ENCODE peak calls at places on chromosome 13, in nine cellular contexts. One of them, this sample, is unnamed.

GRCh38 chr13:26458196-26458734 is 99.2 kb upstream of the WASF3 start:
- DNase-seq in gastrocnemius medialis: no peak
- DNase-seq in Peyer's patch: no peak
- DNase-seq in tibial nerve: no peak
- DNase-seq in uterus: no peak
- DNase-seq in heart left ventricle: no peak
- DNase-seq in lower leg skin: no peak
- DNase-seq in suprapubic skin: no peak
- DNase-seq in body of pancreas: no peak
- DNase-seq in this sample: no peak

GRCh38 chr13:113855012-113855921 is 8.6 kb downstream of the GAS6 start:
- DNase-seq in gastrocnemius medialis: peak
- DNase-seq in Peyer's patch: no peak
- DNase-seq in tibial nerve: no peak
- DNase-seq in uterus: no peak
- DNase-seq in heart left ventricle: peak
- DNase-seq in lower leg skin: peak
- DNase-seq in suprapubic skin: peak
- DNase-seq in body of pancreas: peak
- DNase-seq in this sample: no peak

GRCh38 chr13:50400930-50401553 is 385.8 kb downstream of the KCNRG start:
- DNase-seq in gastrocnemius medialis: no peak
- DNase-seq in Peyer's patch: no peak
- DNase-seq in tibial nerve: no peak
- DNase-seq in uterus: no peak
- DNase-seq in heart left ventricle: no peak
- DNase-seq in lower leg skin: no peak
- DNase-seq in suprapubic skin: no peak
- DNase-seq in body of pancreas: no peak
- DNase-seq in this sample: no peak

GRCh38 chr13:112569771-112570288 is 18.1 kb downstream of the TUBGCP3 start:
- DNase-seq in gastrocnemius medialis: no peak
- DNase-seq in Peyer's patch: no peak
- DNase-seq in tibial nerve: no peak
- DNase-seq in uterus: no peak
- DNase-seq in heart left ventricle: no peak
- DNase-seq in lower leg skin: no peak
- DNase-seq in suprapubic skin: no peak
- DNase-seq in body of pancreas: no peak
- DNase-seq in this sample: no peak

GRCh38 chr13:108830916-108831315 is 201.5 kb downstream of the MYO16 start:
- DNase-seq in gastrocnemius medialis: no peak
- DNase-seq in Peyer's patch: no peak
- DNase-seq in tibial nerve: no peak
- DNase-seq in uterus: no peak
- DNase-seq in heart left ventricle: no peak
- DNase-seq in lower leg skin: no peak
- DNase-seq in suprapubic skin: no peak
- DNase-seq in body of pancreas: no peak
- DNase-seq in this sample: no peak

GRCh38 chr13:27461940-27462584 is 11.7 kb upstream of the MTIF3 start:
- DNase-seq in gastrocnemius medialis: no peak
- DNase-seq in Peyer's patch: no peak
- DNase-seq in tibial nerve: no peak
- DNase-seq in uterus: no peak
- DNase-seq in heart left ventricle: peak
- DNase-seq in lower leg skin: no peak
- DNase-seq in suprapubic skin: no peak
- DNase-seq in body of pancreas: no peak
- DNase-seq in this sample: no peak

GRCh38 chr13:98890920-98891319 is 86.9 kb downstream of the DOCK9 start:
- DNase-seq in gastrocnemius medialis: no peak
- DNase-seq in Peyer's patch: no peak
- DNase-seq in tibial nerve: no peak
- DNase-seq in uterus: no peak
- DNase-seq in heart left ventricle: no peak
- DNase-seq in lower leg skin: no peak
- DNase-seq in suprapubic skin: no peak
- DNase-seq in body of pancreas: no peak
- DNase-seq in this sample: no peak

GRCh38 chr13:30690282-30691188 is 44.8 kb upstream of the ALOX5AP start:
- DNase-seq in gastrocnemius medialis: peak
- DNase-seq in Peyer's patch: peak
- DNase-seq in tibial nerve: peak
- DNase-seq in uterus: peak
- DNase-seq in heart left ventricle: peak
- DNase-seq in lower leg skin: peak
- DNase-seq in suprapubic skin: peak
- DNase-seq in body of pancreas: no peak
- DNase-seq in this sample: peak

GRCh38 chr13:28636078-28636477 is 22.9 kb upstream of the POMP start:
- DNase-seq in gastrocnemius medialis: no peak
- DNase-seq in Peyer's patch: no peak
- DNase-seq in tibial nerve: no peak
- DNase-seq in uterus: no peak
- DNase-seq in heart left ventricle: no peak
- DNase-seq in lower leg skin: no peak
- DNase-seq in suprapubic skin: no peak
- DNase-seq in body of pancreas: no peak
- DNase-seq in this sample: no peak

GRCh38 chr13:36445806-36446423 is 13.6 kb downstream of the CCNA1 start:
- DNase-seq in gastrocnemius medialis: no peak
- DNase-seq in Peyer's patch: no peak
- DNase-seq in tibial nerve: no peak
- DNase-seq in uterus: no peak
- DNase-seq in heart left ventricle: no peak
- DNase-seq in lower leg skin: no peak
- DNase-seq in suprapubic skin: no peak
- DNase-seq in body of pancreas: no peak
- DNase-seq in this sample: no peak

GRCh38 chr13:36445278-36445677 is 13.0 kb downstream of the CCNA1 start:
- DNase-seq in gastrocnemius medialis: no peak
- DNase-seq in Peyer's patch: no peak
- DNase-seq in tibial nerve: no peak
- DNase-seq in uterus: no peak
- DNase-seq in heart left ventricle: no peak
- DNase-seq in lower leg skin: no peak
- DNase-seq in suprapubic skin: no peak
- DNase-seq in body of pancreas: no peak
- DNase-seq in this sample: no peak

GRCh38 chr13:36450534-36450933 is 18.2 kb downstream of the CCNA1 start:
- DNase-seq in gastrocnemius medialis: no peak
- DNase-seq in Peyer's patch: no peak
- DNase-seq in tibial nerve: no peak
- DNase-seq in uterus: no peak
- DNase-seq in heart left ventricle: no peak
- DNase-seq in lower leg skin: no peak
- DNase-seq in suprapubic skin: no peak
- DNase-seq in body of pancreas: no peak
- DNase-seq in this sample: no peak

GRCh38 chr13:36447501-36447900 is 15.2 kb downstream of the CCNA1 start:
- DNase-seq in gastrocnemius medialis: no peak
- DNase-seq in Peyer's patch: no peak
- DNase-seq in tibial nerve: no peak
- DNase-seq in uterus: peak
- DNase-seq in heart left ventricle: no peak
- DNase-seq in lower leg skin: no peak
- DNase-seq in suprapubic skin: no peak
- DNase-seq in body of pancreas: no peak
- DNase-seq in this sample: no peak
- TF ChIP-seq POLR2A in gastrocnemius medialis: no peak
- TF ChIP-seq POLR2A in Peyer's patch: no peak
- TF ChIP-seq POLR2A in tibial nerve: no peak
- TF ChIP-seq POLR2A in uterus: no peak
- TF ChIP-seq POLR2A in heart left ventricle: no peak
- TF ChIP-seq POLR2A in lower leg skin: no peak
- TF ChIP-seq POLR2A in suprapubic skin: no peak
- TF ChIP-seq POLR2A in body of pancreas: no peak
- TF ChIP-seq POLR2A in this sample: no peak

GRCh38 chr13:48783831-48784230 is 130.1 kb downstream of the CYSLTR2 start:
- DNase-seq in gastrocnemius medialis: no peak
- DNase-seq in Peyer's patch: no peak
- DNase-seq in tibial nerve: no peak
- DNase-seq in uterus: no peak
- DNase-seq in heart left ventricle: no peak
- DNase-seq in lower leg skin: no peak
- DNase-seq in suprapubic skin: no peak
- DNase-seq in body of pancreas: no peak
- DNase-seq in this sample: no peak

GRCh38 chr13:48780713-48781341 is 127.1 kb downstream of the CYSLTR2 start:
- DNase-seq in gastrocnemius medialis: no peak
- DNase-seq in Peyer's patch: no peak
- DNase-seq in tibial nerve: no peak
- DNase-seq in uterus: no peak
- DNase-seq in heart left ventricle: no peak
- DNase-seq in lower leg skin: no peak
- DNase-seq in suprapubic skin: no peak
- DNase-seq in body of pancreas: no peak
- DNase-seq in this sample: no peak

GRCh38 chr13:48784906-48785555 is 131.3 kb downstream of the CYSLTR2 start:
- DNase-seq in gastrocnemius medialis: no peak
- DNase-seq in Peyer's patch: no peak
- DNase-seq in tibial nerve: no peak
- DNase-seq in uterus: no peak
- DNase-seq in heart left ventricle: no peak
- DNase-seq in lower leg skin: no peak
- DNase-seq in suprapubic skin: no peak
- DNase-seq in body of pancreas: no peak
- DNase-seq in this sample: no peak

GRCh38 chr13:48782429-48782840 is 128.7 kb downstream of the CYSLTR2 start:
- DNase-seq in gastrocnemius medialis: no peak
- DNase-seq in Peyer's patch: no peak
- DNase-seq in tibial nerve: no peak
- DNase-seq in uterus: no peak
- DNase-seq in heart left ventricle: no peak
- DNase-seq in lower leg skin: no peak
- DNase-seq in suprapubic skin: no peak
- DNase-seq in body of pancreas: no peak
- DNase-seq in this sample: no peak

GRCh38 chr13:48783181-48783630 is 129.5 kb downstream of the CYSLTR2 start:
- DNase-seq in gastrocnemius medialis: peak
- DNase-seq in Peyer's patch: peak
- DNase-seq in tibial nerve: peak
- DNase-seq in uterus: peak
- DNase-seq in heart left ventricle: peak
- DNase-seq in lower leg skin: peak
- DNase-seq in suprapubic skin: peak
- DNase-seq in body of pancreas: peak
- DNase-seq in this sample: peak
- TF ChIP-seq POLR2A in gastrocnemius medialis: no peak
- TF ChIP-seq POLR2A in Peyer's patch: no peak
- TF ChIP-seq POLR2A in tibial nerve: no peak
- TF ChIP-seq POLR2A in uterus: no peak
- TF ChIP-seq POLR2A in heart left ventricle: no peak
- TF ChIP-seq POLR2A in lower leg skin: no peak
- TF ChIP-seq POLR2A in suprapubic skin: no peak
- TF ChIP-seq POLR2A in body of pancreas: no peak
- TF ChIP-seq POLR2A in this sample: no peak

DNA sequence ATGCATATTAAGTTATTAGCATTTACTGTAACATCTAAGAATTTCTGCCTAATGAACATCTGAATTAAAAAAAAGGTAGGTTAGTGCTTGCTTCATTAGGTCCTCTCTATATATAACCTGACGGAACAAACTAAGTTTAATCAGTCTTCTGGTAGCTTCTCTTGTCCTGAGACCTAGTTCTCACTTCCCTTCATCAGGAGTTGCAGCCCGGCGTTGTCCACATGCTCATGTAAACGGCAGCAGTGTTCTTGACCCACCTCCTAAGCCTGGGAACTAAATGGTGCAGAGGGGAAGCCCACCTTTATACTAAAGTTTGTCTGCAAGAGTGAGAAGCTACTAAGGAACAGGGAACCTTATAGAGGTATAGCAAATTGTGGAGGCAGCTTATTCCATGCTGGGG is 31.9 kb upstream of the CPB2 start:
- DNase-seq in gastrocnemius medialis: no peak
- DNase-seq in Peyer's patch: no peak
- DNase-seq in tibial nerve: no peak
- DNase-seq in uterus: no peak
- DNase-seq in heart left ventricle: no peak
- DNase-seq in lower leg skin: no peak
- DNase-seq in suprapubic skin: no peak
- DNase-seq in body of pancreas: no peak
- DNase-seq in this sample: no peak
- TF ChIP-seq POLR2A in gastrocnemius medialis: no peak
- TF ChIP-seq POLR2A in Peyer's patch: no peak
- TF ChIP-seq POLR2A in tibial nerve: no peak
- TF ChIP-seq POLR2A in uterus: no peak
- TF ChIP-seq POLR2A in heart left ventricle: no peak
- TF ChIP-seq POLR2A in lower leg skin: no peak
- TF ChIP-seq POLR2A in suprapubic skin: no peak
- TF ChIP-seq POLR2A in body of pancreas: no peak
- TF ChIP-seq POLR2A in this sample: no peak

DNA sequence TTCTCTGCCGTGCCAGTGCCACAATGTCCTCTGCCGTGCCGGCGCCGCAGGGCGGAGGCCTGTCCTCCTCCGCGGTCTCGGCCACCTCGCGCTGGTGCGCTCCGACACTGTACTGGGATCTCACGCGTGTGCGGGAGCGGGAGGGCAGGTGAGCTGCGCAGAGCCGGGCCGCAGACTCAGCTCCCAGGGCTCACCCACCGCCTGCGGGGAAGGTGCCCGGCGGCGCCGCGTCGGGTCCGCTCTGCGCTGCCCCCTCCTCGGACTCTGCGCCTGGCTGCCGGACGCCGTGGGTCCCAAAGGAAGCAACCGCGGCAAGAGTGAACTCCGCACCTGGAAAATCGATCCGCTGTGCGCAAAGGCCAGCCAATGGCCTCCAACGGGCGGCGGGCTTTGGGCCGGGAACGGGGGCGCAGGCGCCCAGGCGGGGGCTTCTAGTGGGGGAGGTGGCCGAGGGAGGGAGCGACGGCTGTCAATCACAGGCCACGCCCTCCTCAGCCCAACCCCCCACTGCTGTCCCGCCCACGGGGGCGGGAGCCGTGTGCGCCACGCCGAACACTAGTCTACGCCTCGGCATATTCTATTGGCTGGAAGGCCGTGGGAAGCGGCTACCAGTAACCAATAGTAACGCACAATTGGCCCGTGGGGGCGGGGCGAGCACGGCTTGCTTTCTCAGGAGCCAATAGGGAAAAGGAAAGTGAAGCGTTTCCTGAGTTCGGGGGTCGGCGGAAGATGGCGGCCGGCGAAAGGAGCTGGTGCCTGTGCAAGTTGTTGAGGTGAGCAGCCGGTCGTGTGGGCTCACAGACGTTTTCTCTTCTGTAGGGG is at the start of gene ALG11:
- DNase-seq in gastrocnemius medialis: peak
- DNase-seq in Peyer's patch: peak
- DNase-seq in tibial nerve: peak
- DNase-seq in uterus: peak
- DNase-seq in heart left ventricle: peak
- DNase-seq in lower leg skin: peak
- DNase-seq in suprapubic skin: peak
- DNase-seq in body of pancreas: peak
- DNase-seq in this sample: peak
- TF ChIP-seq POLR2A in gastrocnemius medialis: peak
- TF ChIP-seq POLR2A in Peyer's patch: peak
- TF ChIP-seq POLR2A in tibial nerve: peak
- TF ChIP-seq POLR2A in uterus: no peak
- TF ChIP-seq POLR2A in heart left ventricle: peak
- TF ChIP-seq POLR2A in lower leg skin: no peak
- TF ChIP-seq POLR2A in suprapubic skin: peak
- TF ChIP-seq POLR2A in body of pancreas: peak
- TF ChIP-seq POLR2A in this sample: peak

This sample was measured in erythroblast.